ENCODE peak calls at places on chromosomes 16 and 17, in five cellular contexts. E is aorta, W is heart left ventricle, P is right lobe of liver, T is spleen. Y is an unnamed sample.

GRCh38 chr17:39970157-39970692 is 7.4 kb downstream of the GSDMA start:
- DNase-seq in E (no peak), W (no peak), T (peak; percentile 21), P (no peak), Y (no peak)

GRCh38 chr17:39755550-39756375 is 18.0 kb downstream of the GRB7 start:
- DNase-seq in W (no peak), E (no peak), T (peak; percentile 87), P (no peak), Y (peak; percentile 58)

GRCh38 chr16:84606081-84606875 is 11.6 kb downstream of the COTL1 start:
- DNase-seq in W (no peak), E (no peak), P (no peak), T (no peak), Y (no peak)

GRCh38 chr16:84730406-84731106 is 30.8 kb downstream of the USP10 start:
- DNase-seq in E (peak; percentile 79), W (peak; percentile 58), T (no peak), P (peak; percentile 71), Y (no peak)

GRCh38 chr16:57534881-57535658 is 1.3 kb downstream of the CCDC102A start:
- DNase-seq in W (no peak), P (peak; percentile 55), T (peak; percentile 75), E (no peak), Y (no peak)

GRCh38 chr16:49600976-49601375 is 227.4 kb downstream of the C16orf78 start:
- DNase-seq in W (no peak), P (no peak), T (peak; percentile 41), E (no peak), Y (no peak)

GRCh38 chr16:89476811-89477261 is 13.5 kb downstream of the ANKRD11 start:
- DNase-seq in E (no peak), P (no peak), W (no peak), T (no peak), Y (no peak)

GRCh38 chr17:1966274-1967086 is 58.7 kb downstream of the RTN4RL1 start:
- DNase-seq in T (no peak), P (no peak), E (no peak), W (no peak), Y (no peak)

GRCh38 chr16:15854906-15855703 is 1.7 kb downstream of the MYH11 start:
- DNase-seq in E (peak; percentile 68), P (no peak), W (no peak), T (no peak), Y (no peak)

GRCh38 chr16:88826070-88826840 is 14.5 kb upstream of the APRT start:
- DNase-seq in P (no peak), W (no peak), T (no peak), E (no peak), Y (no peak)

GRCh38 chr17:81523139-81524062 is 4.8 kb upstream of the FSCN2 start:
- DNase-seq in W (peak; percentile 73), E (no peak), T (no peak), P (peak; percentile 41), Y (no peak)

GRCh38 chr16:83574388-83574787 is 233.4 kb upstream of the HSBP1 start:
- DNase-seq in E (no peak), W (no peak), T (no peak), P (no peak), Y (no peak)

GRCh38 chr17:61770043-61770442 is 93.3 kb downstream of the BRIP1 start:
- DNase-seq in P (no peak), T (no peak), W (no peak), E (no peak), Y (no peak)

GRCh38 chr17:27485711-27486495 is 29.7 kb downstream of the KSR1 start:
- DNase-seq in E (no peak), T (no peak), W (no peak), P (no peak), Y (no peak)

GRCh38 chr16:85752511-85753420 is 1.9 kb upstream of the C16orf74 start:
- DNase-seq in T (no peak), W (no peak), E (no peak), P (no peak), Y (no peak)

GRCh38 chr16:9099131-9099625 is 7.7 kb downstream of the HAPSTR1 start:
- DNase-seq in E (no peak), W (no peak), T (peak; percentile 70), P (peak; percentile 38), Y (no peak)

GRCh38 chr16:77660311-77660710 is 62.0 kb upstream of the NUDT7 start:
- DNase-seq in W (no peak), T (no peak), P (no peak), E (no peak), Y (no peak)

DNA sequence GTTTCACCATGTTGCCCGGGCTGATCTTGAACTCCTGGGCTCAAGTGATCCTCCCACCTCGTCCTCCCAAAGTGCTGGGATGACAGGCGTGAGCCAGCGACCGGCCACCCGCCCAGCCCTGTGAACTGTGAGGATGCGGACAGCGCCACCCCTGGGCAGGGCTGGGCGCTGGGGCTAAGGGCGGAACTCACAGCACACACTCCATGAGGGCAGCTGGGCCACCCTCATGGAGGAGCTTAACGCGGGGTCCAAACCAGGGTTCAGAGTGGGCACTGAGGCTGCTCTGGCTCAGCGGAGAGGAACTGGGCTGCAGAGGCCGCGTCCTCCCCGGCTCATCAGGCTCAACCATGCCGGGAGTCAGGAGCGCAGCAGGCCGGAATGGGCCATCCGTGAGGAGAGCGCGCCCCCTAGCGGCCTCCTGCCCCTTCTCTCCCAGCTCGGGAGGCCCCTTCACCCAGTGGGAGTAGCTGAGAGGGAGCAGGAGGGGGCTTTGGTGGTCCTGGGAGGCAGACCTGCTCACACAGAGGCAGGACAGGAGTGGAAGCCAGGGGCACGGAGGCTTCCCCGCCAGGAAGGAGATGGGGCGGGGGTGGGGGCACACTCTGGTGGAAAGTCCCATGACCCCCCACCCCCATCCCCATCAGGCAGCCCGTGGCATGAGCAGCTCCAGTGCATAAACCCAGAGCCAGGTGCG is 13.8 kb downstream of the CORO7 start:
- DNase-seq in P (peak; percentile 82), E (peak; percentile 88), T (peak; percentile 94), W (peak; percentile 80), Y (peak; percentile 64)
- H3K4me3 ChIP-seq in P (peak overlapping the region; percentile 27), E (no peak overlapping the region), T (no peak overlapping the region), W (no peak overlapping the region), Y (no peak overlapping the region)

DNA sequence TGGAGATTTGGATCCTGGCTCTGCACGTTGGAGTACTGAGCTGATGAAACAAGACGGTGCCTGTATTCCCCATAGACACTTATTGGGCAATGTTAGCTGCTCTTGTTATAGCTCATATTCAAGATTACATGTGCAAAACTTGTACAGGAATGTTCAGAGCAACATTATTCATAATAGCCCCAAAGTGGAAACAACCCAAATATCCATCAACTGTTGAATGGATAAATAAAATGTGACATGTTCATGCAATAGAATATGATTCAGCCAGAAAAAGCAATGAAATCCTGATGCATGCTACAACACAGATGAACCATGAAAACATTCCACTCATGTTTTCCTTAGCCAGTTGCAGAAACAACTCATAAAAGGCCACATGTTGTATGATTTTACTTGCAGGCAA is 5.7 kb upstream of the SDR42E1 start:
- DNase-seq in W (no peak), P (no peak), T (no peak), E (no peak), Y (no peak)
- H3K4me1 ChIP-seq in W (no peaks in the 10 kb centered on the region), P (no peaks in the 10 kb centered on the region), T (no peaks in the 10 kb centered on the region), E (peaks cover 3% of the 10 kb centered on the region), Y (no peaks in the 10 kb centered on the region)

GRCh38 chr17:55722016-55722706 is 503 bp downstream of the TMEM100 start:
- DNase-seq in W (no peak), P (no peak), E (no peak), T (no peak), Y (no peak)
- H3K4me3 ChIP-seq in W (peak overlapping the region; percentile 35), P (peak overlapping the region; percentile 2), E (peak overlapping the region; percentile 36), T (no peak overlapping the region), Y (no peak overlapping the region)

DNA sequence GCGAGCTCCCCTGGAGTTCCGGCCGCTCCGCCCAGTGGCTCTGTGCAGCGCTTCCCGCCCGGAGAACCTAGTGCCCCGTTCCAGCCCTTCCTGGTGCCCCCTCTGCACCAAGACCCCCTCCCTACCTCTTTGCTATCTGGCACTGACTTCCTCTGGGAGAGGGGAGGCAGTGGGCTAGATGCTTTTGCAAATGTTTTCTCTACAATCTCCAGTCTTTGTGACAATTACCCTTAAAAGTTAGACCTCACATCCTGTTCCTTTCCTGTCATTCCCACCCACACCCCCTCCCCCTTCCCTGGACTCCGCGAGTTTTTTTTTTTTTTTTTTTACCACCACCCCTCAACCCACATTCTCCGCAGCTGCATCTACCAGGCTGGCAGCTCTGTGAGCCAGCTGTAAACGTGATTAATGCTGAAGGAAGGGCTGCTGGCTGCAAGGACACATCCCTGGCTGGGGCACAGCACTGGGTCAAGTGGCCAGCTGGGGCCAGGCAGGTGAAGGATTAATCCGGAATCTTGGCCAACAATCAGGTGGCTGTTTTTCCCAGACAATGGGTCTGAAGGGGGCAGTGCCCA is 101.5 kb downstream of the MGAT5B start:
- DNase-seq in P (no peak), E (no peak), W (no peak), T (peak; percentile 84), Y (no peak)
- H3K4me1 ChIP-seq in P (no peaks in the 10 kb centered on the region), E (no peaks in the 10 kb centered on the region), W (peaks cover 10% of the 10 kb centered on the region), T (peaks cover 31% of the 10 kb centered on the region), Y (peaks cover 12% of the 10 kb centered on the region)

DNA sequence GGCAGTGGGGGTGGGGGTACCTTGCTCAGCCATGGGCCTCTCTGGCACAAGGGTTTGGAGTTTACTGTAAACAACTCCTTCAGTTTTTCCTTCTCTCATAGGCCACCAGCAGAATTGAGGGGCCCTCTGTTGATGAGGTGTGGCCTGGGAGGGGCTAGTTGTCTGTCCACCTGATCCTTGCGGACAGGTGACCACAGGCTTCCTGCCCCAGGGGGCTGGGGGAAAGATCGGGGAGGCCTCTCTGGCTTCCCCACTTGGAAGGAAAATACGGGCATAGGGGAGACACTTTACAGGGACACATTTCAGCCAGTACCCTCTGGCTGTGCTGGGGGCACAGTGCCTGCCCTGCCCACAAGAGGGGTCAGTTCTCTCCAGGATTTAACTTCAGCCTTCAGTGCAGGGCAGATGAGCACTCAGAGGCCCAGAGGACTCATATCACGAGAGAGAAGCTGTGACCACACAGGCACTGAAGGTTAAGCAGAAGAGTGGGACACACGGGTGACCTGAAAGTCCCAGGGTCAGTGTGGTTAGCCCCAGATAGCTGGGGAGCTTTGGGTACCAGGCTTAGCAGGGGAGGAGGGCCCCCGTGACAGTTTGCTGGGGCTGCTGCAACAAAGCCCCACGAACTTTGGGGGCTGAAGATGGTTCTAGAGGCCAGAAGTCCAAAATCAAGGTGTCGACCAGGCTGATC is 245.9 kb downstream of the SEC14L1 start:
- DNase-seq in T (no peak), W (no peak), P (no peak), E (no peak), Y (no peak)
- H3K4me3 ChIP-seq in T (no peak overlapping the region), W (no peak overlapping the region), P (no peak overlapping the region), E (no peak overlapping the region), Y (no peak overlapping the region)

GRCh38 chr17:72394531-72394930 is 273.7 kb downstream of the SOX9 start:
- DNase-seq in P (no peak), W (no peak), T (no peak), E (no peak), Y (no peak)
- H3K4me1 ChIP-seq in P (no peaks in the 10 kb centered on the region), W (no peaks in the 10 kb centered on the region), T (no peaks in the 10 kb centered on the region), E (no peaks in the 10 kb centered on the region), Y (no peaks in the 10 kb centered on the region)

GRCh38 chr17:63431939-63432804 is 13.9 kb downstream of the CYB561 start:
- DNase-seq in E (peak; percentile 36), T (peak; percentile 33), W (no peak), P (no peak), Y (no peak)
- H3K4me3 ChIP-seq in E (no peak overlapping the region), T (no peak overlapping the region), W (no peak overlapping the region), P (peak overlapping the region; percentile 15), Y (no peak overlapping the region)

Y was measured in naive thymus-derived CD4-positive, alpha-beta T cell.